ENCODE peak calls at places on chromosome 3, in four cellular contexts. Y, V, G and E are unnamed samples.

GRCh38 chr3:194623449-194624290 is 9.5 kb downstream of the TMEM44 start:
- DNase-seq in Y (no peak), V (no peak), G (no peak), E (no peak)

GRCh38 chr3:55565516-55565915 is 78.4 kb upstream of the WNT5A start:
- DNase-seq in Y (no peak), V (no peak), G (no peak), E (no peak)

GRCh38 chr3:147945968-147946519 is 536.9 kb downstream of the ZIC1 start:
- DNase-seq in Y (peak; percentile 48), V (no peak), G (no peak), E (peak; percentile 44)

GRCh38 chr3:129554356-129555120 is 11.6 kb downstream of the H1-8 start:
- DNase-seq in Y (no peak), V (no peak), G (no peak), E (peak; percentile 67)

GRCh38 chr3:150797155-150797554 is 34.2 kb upstream of the SIAH2 start:
- DNase-seq in Y (no peak), V (no peak), G (no peak), E (no peak)

GRCh38 chr3:171615281-171615680 is 155.1 kb upstream of the TNIK start:
- DNase-seq in Y (no peak), V (no peak), G (no peak), E (no peak)

GRCh38 chr3:183802989-183803388 is 22.4 kb downstream of the MAP6D1 start:
- DNase-seq in Y (no peak), V (no peak), G (no peak), E (no peak)

GRCh38 chr3:94862703-94863102 is 799.8 kb downstream of the NSUN3 start:
- DNase-seq in Y (no peak), V (no peak), G (no peak), E (no peak)

GRCh38 chr3:13654330-13655073 is 105.6 kb downstream of the FBLN2 start:
- DNase-seq in Y (no peak), V (no peak), G (no peak), E (no peak)

GRCh38 chr3:76470285-76470684 is 569.6 kb upstream of the ROBO2 start:
- DNase-seq in Y (no peak), V (no peak), G (no peak), E (no peak)

GRCh38 chr3:197088370-197088769 is 58.8 kb upstream of the MELTF start:
- DNase-seq in Y (no peak), V (no peak), G (no peak), E (no peak)

GRCh38 chr3:149801200-149801599 is 8.8 kb upstream of the ANKUB1 start:
- DNase-seq in Y (no peak), V (no peak), G (no peak), E (no peak)

GRCh38 chr3:139198929-139199328 is 144.9 kb upstream of the MRPS22 start:
- DNase-seq in Y (no peak), V (no peak), G (no peak), E (no peak)

GRCh38 chr3:63910873-63911272 is 1.3 kb downstream of the SCAANT1 start:
- DNase-seq in Y (no peak), V (peak; percentile 62), G (no peak), E (no peak)

GRCh38 chr3:197394464-197395321 is 96.3 kb upstream of the DLG1 start:
- DNase-seq in Y (peak; percentile 31), V (no peak), G (peak; percentile 30), E (peak; percentile 90)

GRCh38 chr3:155015776-155016451 is 64.2 kb upstream of the MME start:
- DNase-seq in Y (no peak), V (no peak), G (no peak), E (no peak)

GRCh38 chr3:111073186-111073585 is 1.6 kb downstream of the NECTIN3 start:
- DNase-seq in Y (no peak), V (no peak), G (no peak), E (no peak)

GRCh38 chr3:62615258-62615840 is 242.0 kb upstream of the FEZF2 start:
- DNase-seq in Y (no peak), V (no peak), G (no peak), E (no peak)

GRCh38 chr3:52197499-52197841 is 490 bp upstream of the ALAS1 start:
- DNase-seq in Y (no peak), V (no peak), G (no peak), E (no peak)

GRCh38 chr3:136262559-136262958 is 12.4 kb downstream of the PCCB start:
- DNase-seq in Y (no peak), V (no peak), G (no peak), E (no peak)

GRCh38 chr3:184805351-184806038 is 6.5 kb upstream of the VPS8 start:
- DNase-seq in Y (no peak), V (no peak), G (no peak), E (no peak)

GRCh38 chr3:8617921-8618320 is 26.7 kb downstream of the SSUH2 start:
- DNase-seq in Y (no peak), V (no peak), G (no peak), E (no peak)

GRCh38 chr3:50342818-50343633 is 2.4 kb upstream of the RASSF1 start:
- DNase-seq in Y (no peak), V (no peak), G (no peak), E (peak; percentile 54)

GRCh38 chr3:58101499-58102370 is 93.5 kb downstream of the FLNB start:
- DNase-seq in Y (no peak), V (no peak), G (no peak), E (no peak)

GRCh38 chr3:145904138-145904537 is 256.8 kb downstream of the PLOD2 start:
- DNase-seq in Y (no peak), V (no peak), G (no peak), E (peak; percentile 33)

GRCh38 chr3:6491768-6492167 is 369.1 kb upstream of the GRM7 start:
- DNase-seq in Y (no peak), V (no peak), G (no peak), E (no peak)
- H3K4me3 ChIP-seq in Y (no peak overlapping the region), V (no peak overlapping the region), G (no peak overlapping the region), E (no peak overlapping the region)

DNA sequence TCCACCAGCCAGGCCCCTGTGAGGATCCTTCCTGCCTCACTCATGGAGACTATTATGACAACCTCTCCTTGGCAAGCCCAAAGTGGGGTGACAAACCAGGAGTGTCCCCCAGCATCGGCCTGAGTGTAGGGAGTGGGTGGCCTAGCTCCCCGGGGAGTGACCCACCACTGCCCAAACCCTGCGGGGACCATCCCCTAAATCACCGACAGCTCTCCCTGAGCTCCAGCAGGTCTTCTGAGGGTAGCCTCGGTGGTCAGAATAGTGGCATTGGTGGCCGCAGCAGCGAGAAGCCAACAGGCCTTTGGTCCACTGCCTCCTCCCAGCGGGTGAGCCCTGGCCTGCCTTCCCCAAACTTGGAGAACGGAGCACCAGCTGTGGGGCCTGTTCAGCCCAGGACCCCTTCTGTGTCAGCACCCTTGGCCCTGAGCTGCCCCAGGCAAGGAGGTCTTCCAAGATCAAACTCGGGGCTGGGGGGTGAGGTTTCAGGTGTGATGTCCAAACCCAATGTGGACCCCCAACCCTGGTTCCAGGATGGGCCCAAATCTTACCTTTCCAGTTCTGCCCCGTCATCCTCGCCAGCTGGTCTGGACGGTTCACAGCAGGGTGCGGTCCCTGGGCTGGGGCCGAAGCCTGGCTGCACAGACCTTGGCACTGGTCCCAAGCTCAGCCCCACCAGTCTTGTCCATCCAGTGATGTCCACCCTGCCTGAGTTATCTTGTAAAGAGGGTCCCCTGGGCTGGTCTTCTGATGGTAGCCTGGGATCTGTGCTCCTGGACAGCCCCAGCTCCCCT is 1.0 kb downstream of the LIMD1 start:
- DNase-seq in Y (peak; percentile 39), V (no peak), G (peak; percentile 28), E (peak; percentile 81)
- H3K4me1 ChIP-seq in Y (no peaks in the 10 kb centered on the region), V (peaks cover 68% of the 10 kb centered on the region), G (peaks cover 31% of the 10 kb centered on the region), E (peaks cover 31% of the 10 kb centered on the region)

DNA sequence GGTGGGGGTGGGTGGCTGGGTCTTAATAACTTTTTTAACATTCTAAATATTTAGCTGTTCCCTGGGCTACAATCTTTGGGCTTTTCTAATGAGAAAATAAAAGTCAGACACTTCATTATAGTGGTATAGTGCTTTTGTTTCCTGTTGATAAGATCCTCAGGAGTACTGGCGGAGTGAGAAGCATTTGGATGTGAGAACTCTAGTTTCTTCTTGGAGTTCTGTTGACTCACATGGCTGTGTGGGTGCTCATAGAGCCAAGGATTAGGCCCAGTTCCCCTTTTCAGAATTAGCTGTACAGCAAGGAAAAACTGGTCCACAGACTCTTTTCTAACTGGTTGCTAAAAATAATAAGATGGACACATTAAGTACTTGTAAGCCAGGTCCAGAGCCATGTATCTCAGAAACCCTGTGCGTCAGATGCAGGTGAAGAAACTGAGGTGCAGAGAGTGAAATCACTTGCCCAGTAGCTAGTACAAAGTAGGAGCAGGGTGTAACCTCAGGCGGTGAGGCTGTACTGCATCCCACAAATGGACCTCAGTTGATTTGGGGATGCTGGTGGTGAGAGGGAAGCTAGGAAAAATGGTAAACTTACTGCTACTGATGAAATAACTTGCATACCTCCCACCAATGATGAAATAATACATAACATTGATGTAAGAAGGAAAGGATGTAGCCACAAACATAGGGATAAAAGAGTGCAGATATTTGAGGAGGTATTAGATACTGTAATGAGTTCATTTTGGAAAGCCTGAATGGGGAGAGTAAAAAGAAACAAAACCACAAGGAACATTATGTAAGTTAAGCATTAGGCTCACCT is 2.4 kb downstream of the ITPR1 start:
- DNase-seq in Y (no peak), V (no peak), G (no peak), E (no peak)
- H3K4me3 ChIP-seq in Y (peak overlapping the region; percentile 84), V (peak overlapping the region; percentile 84), G (peak overlapping the region; percentile 94), E (peak overlapping the region; percentile 12)

GRCh38 chr3:39148116-39149058 is 5.0 kb downstream of the CSRNP1 start:
- DNase-seq in Y (no peak), V (no peak), G (no peak), E (no peak)
- H3K4me1 ChIP-seq in Y (no peaks in the 10 kb centered on the region), V (peaks cover 66% of the 10 kb centered on the region), G (peaks cover 38% of the 10 kb centered on the region), E (peaks cover 35% of the 10 kb centered on the region)

GRCh38 chr3:34072297-34072696 is 273.9 kb downstream of the PDCD6IP start:
- DNase-seq in Y (no peak), V (no peak), G (no peak), E (no peak)

GRCh38 chr3:34073141-34073540 is 274.7 kb downstream of the PDCD6IP start:
- DNase-seq in Y (no peak), V (no peak), G (no peak), E (no peak)

GRCh38 chr3:34073961-34074360 is 275.5 kb downstream of the PDCD6IP start:
- DNase-seq in Y (no peak), V (no peak), G (no peak), E (no peak)

GRCh38 chr3:34067442-34068130 is 269.2 kb downstream of the PDCD6IP start:
- DNase-seq in Y (no peak), V (no peak), G (no peak), E (no peak)

GRCh38 chr3:34070831-34071230 is 272.4 kb downstream of the PDCD6IP start:
- DNase-seq in Y (no peak), V (no peak), G (no peak), E (no peak)
- H3K4me3 ChIP-seq in Y (no peak overlapping the region), V (no peak overlapping the region), G (no peak overlapping the region), E (no peak overlapping the region)

GRCh38 chr3:106032479-106032878 is 163.7 kb upstream of the CBLB start:
- DNase-seq in Y (no peak), V (no peak), G (no peak), E (no peak)
- H3K4me1 ChIP-seq in Y (no peaks in the 10 kb centered on the region), V (no peaks in the 10 kb centered on the region), G (no peaks in the 10 kb centered on the region), E (no peaks in the 10 kb centered on the region)

GRCh38 chr3:114877378-114878118 is 269.5 kb downstream of the ZBTB20 start:
- DNase-seq in Y (no peak), V (no peak), G (no peak), E (no peak)
- H3K4me3 ChIP-seq in Y (no peak overlapping the region), V (no peak overlapping the region), G (no peak overlapping the region), E (no peak overlapping the region)